ENCODE peak calls at places on chromosomes 6 and 20, in five cellular contexts. One of them, this sample, is unnamed.

GRCh38 chr6:63899550-63899949 is 263.9 kb downstream of the PHF3 start:
- DNase-seq in right lobe of liver: no peak
- DNase-seq in right atrium auricular region: no peak
- DNase-seq in fibroblast of villous mesenchyme: peak
- DNase-seq in hepatocyte: peak
- DNase-seq in this sample: peak

GRCh38 chr6:152142116-152142515 is 334.6 kb downstream of the ESR1 start:
- DNase-seq in fibroblast of villous mesenchyme: no peak
- DNase-seq in hepatocyte: no peak
- DNase-seq in right atrium auricular region: no peak
- DNase-seq in right lobe of liver: no peak
- DNase-seq in this sample: peak

GRCh38 chr6:113190170-113190569 is 667.0 kb upstream of the MARCKS start:
- DNase-seq in fibroblast of villous mesenchyme: no peak
- DNase-seq in hepatocyte: no peak
- DNase-seq in right atrium auricular region: no peak
- DNase-seq in right lobe of liver: no peak
- DNase-seq in this sample: no peak

GRCh38 chr6:16903470-16903869 is 142.2 kb upstream of the ATXN1 start:
- DNase-seq in fibroblast of villous mesenchyme: peak
- DNase-seq in hepatocyte: no peak
- DNase-seq in right lobe of liver: no peak
- DNase-seq in right atrium auricular region: no peak
- DNase-seq in this sample: peak

GRCh38 chr20:5590899-5591298 is 159.3 kb upstream of the SHLD1 start:
- DNase-seq in right atrium auricular region: no peak
- DNase-seq in hepatocyte: no peak
- DNase-seq in fibroblast of villous mesenchyme: no peak
- DNase-seq in right lobe of liver: no peak
- DNase-seq in this sample: no peak

GRCh38 chr6:11425431-11425871 is 112.1 kb upstream of the TMEM170B start:
- DNase-seq in hepatocyte: no peak
- DNase-seq in right lobe of liver: no peak
- DNase-seq in right atrium auricular region: no peak
- DNase-seq in fibroblast of villous mesenchyme: no peak
- DNase-seq in this sample: no peak

GRCh38 chr6:152952866-152953509 is 29.9 kb downstream of the FBXO5 start:
- DNase-seq in right atrium auricular region: no peak
- DNase-seq in right lobe of liver: no peak
- DNase-seq in hepatocyte: peak
- DNase-seq in fibroblast of villous mesenchyme: peak
- DNase-seq in this sample: peak

GRCh38 chr6:116399287-116399686 is 28.5 kb downstream of the DSE start:
- DNase-seq in right lobe of liver: no peak
- DNase-seq in right atrium auricular region: no peak
- DNase-seq in fibroblast of villous mesenchyme: no peak
- DNase-seq in hepatocyte: no peak
- DNase-seq in this sample: no peak

GRCh38 chr6:157510329-157511188 is 129.6 kb downstream of the ZDHHC14 start:
- DNase-seq in fibroblast of villous mesenchyme: no peak
- DNase-seq in right lobe of liver: no peak
- DNase-seq in right atrium auricular region: no peak
- DNase-seq in hepatocyte: no peak
- DNase-seq in this sample: no peak

GRCh38 chr20:2305946-2306345 is 10.1 kb downstream of the TGM3 start:
- DNase-seq in hepatocyte: peak
- DNase-seq in fibroblast of villous mesenchyme: no peak
- DNase-seq in right atrium auricular region: no peak
- DNase-seq in right lobe of liver: no peak
- DNase-seq in this sample: no peak

GRCh38 chr6:124869412-124869811 is 92.8 kb upstream of the RNF217 start:
- DNase-seq in right atrium auricular region: no peak
- DNase-seq in hepatocyte: no peak
- DNase-seq in fibroblast of villous mesenchyme: no peak
- DNase-seq in right lobe of liver: no peak
- DNase-seq in this sample: peak

GRCh38 chr20:41287327-41287726 is 30.2 kb downstream of the ZHX3 start:
- DNase-seq in right lobe of liver: no peak
- DNase-seq in fibroblast of villous mesenchyme: peak
- DNase-seq in right atrium auricular region: no peak
- DNase-seq in hepatocyte: no peak
- DNase-seq in this sample: peak

GRCh38 chr6:117870477-117871243 is 36.4 kb upstream of the SLC35F1 start:
- DNase-seq in right atrium auricular region: no peak
- DNase-seq in right lobe of liver: no peak
- DNase-seq in hepatocyte: no peak
- DNase-seq in fibroblast of villous mesenchyme: no peak
- DNase-seq in this sample: no peak

GRCh38 chr6:92777146-92777740 is 642.1 kb downstream of the EPHA7 start:
- DNase-seq in fibroblast of villous mesenchyme: peak
- DNase-seq in right lobe of liver: no peak
- DNase-seq in hepatocyte: peak
- DNase-seq in right atrium auricular region: no peak
- DNase-seq in this sample: peak

GRCh38 chr6:163490826-163491577 is 76.5 kb downstream of the QKI start:
- DNase-seq in fibroblast of villous mesenchyme: peak
- DNase-seq in right atrium auricular region: peak
- DNase-seq in right lobe of liver: peak
- DNase-seq in hepatocyte: peak
- DNase-seq in this sample: peak

GRCh38 chr6:170063431-170063830 is 227.4 kb downstream of the DLL1 start:
- DNase-seq in hepatocyte: no peak
- DNase-seq in fibroblast of villous mesenchyme: no peak
- DNase-seq in right atrium auricular region: peak
- DNase-seq in right lobe of liver: peak
- DNase-seq in this sample: no peak

GRCh38 chr20:9408422-9409300 is 105.7 kb upstream of the LAMP5 start:
- DNase-seq in right atrium auricular region: no peak
- DNase-seq in hepatocyte: no peak
- DNase-seq in fibroblast of villous mesenchyme: peak
- DNase-seq in right lobe of liver: no peak
- DNase-seq in this sample: peak

GRCh38 chr6:156912431-156912830 is 135.3 kb downstream of the ARID1B start:
- DNase-seq in right atrium auricular region: no peak
- DNase-seq in right lobe of liver: no peak
- DNase-seq in hepatocyte: no peak
- DNase-seq in fibroblast of villous mesenchyme: no peak
- DNase-seq in this sample: no peak

GRCh38 chr6:47352169-47352568 is 42.5 kb upstream of the TNFRSF21 start:
- DNase-seq in right lobe of liver: no peak
- DNase-seq in hepatocyte: no peak
- DNase-seq in fibroblast of villous mesenchyme: peak
- DNase-seq in right atrium auricular region: no peak
- DNase-seq in this sample: no peak

DNA sequence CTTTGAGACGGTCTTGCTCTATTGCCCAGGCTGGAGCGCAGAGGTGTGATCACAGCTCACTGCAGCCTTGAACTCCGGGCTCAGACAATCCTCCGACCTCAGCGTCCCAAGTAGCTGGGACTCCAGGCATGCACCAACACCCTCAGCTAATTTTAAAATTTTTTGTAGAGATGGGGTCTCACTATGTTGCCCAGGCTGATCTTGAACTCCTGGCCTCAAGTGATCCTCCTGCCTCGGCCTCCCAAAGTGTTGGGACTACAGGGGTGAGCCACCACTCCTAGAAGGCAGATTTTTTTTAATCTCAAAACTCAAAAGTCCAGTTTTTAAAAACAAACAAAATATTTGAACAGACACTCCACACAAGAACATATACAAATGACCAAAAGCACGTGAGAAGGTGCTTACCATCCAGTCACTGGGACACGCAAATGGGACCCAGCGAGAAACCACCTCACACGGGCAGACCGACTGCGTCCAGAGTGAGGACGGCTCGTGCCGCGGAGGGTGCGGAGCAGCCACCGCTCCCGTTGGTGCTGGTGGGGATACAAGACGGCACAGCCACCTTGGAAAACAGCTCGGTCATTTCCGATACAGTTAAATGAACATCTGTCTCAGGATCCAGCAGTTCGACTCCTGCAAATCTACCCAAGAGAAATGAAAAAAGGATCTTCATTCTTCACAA is 8.5 kb upstream of the HELZ2 start:
- DNase-seq in right lobe of liver: no peak
- DNase-seq in fibroblast of villous mesenchyme: no peak
- DNase-seq in hepatocyte: no peak
- DNase-seq in right atrium auricular region: no peak
- DNase-seq in this sample: no peak
- TF ChIP-seq CTCF in right lobe of liver: no peak
- TF ChIP-seq CTCF in fibroblast of villous mesenchyme: no peak
- TF ChIP-seq CTCF in hepatocyte: no peak
- TF ChIP-seq CTCF in right atrium auricular region: no peak
- TF ChIP-seq CTCF in this sample: no peak

GRCh38 chr6:134436950-134437349 is 119.0 kb upstream of the SGK1 start:
- DNase-seq in right lobe of liver: no peak
- DNase-seq in hepatocyte: no peak
- DNase-seq in right atrium auricular region: no peak
- DNase-seq in fibroblast of villous mesenchyme: peak
- DNase-seq in this sample: peak

GRCh38 chr6:134437376-134437775 is 119.5 kb upstream of the SGK1 start:
- DNase-seq in hepatocyte: no peak
- DNase-seq in right lobe of liver: no peak
- DNase-seq in right atrium auricular region: peak
- DNase-seq in fibroblast of villous mesenchyme: peak
- DNase-seq in this sample: no peak

GRCh38 chr6:134435814-134436280 is 117.9 kb upstream of the SGK1 start:
- DNase-seq in right atrium auricular region: no peak
- DNase-seq in fibroblast of villous mesenchyme: no peak
- DNase-seq in hepatocyte: no peak
- DNase-seq in right lobe of liver: no peak
- DNase-seq in this sample: no peak

GRCh38 chr6:134434019-134434949 is 116.4 kb upstream of the SGK1 start:
- DNase-seq in hepatocyte: no peak
- DNase-seq in right lobe of liver: no peak
- DNase-seq in fibroblast of villous mesenchyme: no peak
- DNase-seq in right atrium auricular region: no peak
- DNase-seq in this sample: no peak

DNA sequence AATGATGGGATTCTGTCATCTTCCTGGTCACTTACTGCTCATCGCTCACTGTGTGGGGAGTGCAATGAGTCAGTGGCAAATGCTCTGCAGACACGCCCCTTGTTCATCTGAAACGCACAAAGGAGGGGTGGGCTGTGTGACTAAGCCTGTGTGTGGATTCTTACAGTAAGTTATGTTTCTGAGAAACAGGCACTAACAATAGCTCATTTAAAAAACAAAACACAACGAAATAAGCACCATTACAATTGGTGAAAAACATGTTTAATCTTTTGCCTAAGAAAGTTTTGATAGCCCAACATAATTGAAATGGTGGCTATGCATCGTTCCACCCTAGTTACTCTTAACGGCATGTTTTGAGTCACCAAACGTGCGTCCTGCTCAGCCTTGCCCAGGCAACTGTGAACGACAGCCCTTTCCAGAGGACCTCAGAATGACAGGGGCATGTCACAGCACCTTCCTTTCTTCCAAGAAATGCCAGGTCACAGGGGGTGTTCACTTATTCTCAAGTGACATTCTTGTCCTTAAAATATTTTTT is 118.4 kb upstream of the SGK1 start:
- DNase-seq in right lobe of liver: no peak
- DNase-seq in right atrium auricular region: peak
- DNase-seq in hepatocyte: peak
- DNase-seq in fibroblast of villous mesenchyme: peak
- DNase-seq in this sample: peak
- H3K4me3 ChIP-seq in right lobe of liver: no peak
- H3K4me3 ChIP-seq in right atrium auricular region: no peak
- H3K4me3 ChIP-seq in hepatocyte: no peak
- H3K4me3 ChIP-seq in fibroblast of villous mesenchyme: peak
- H3K4me3 ChIP-seq in this sample: peak

GRCh38 chr6:6738922-6739717 is 150.6 kb downstream of the LY86 start:
- DNase-seq in right atrium auricular region: no peak
- DNase-seq in fibroblast of villous mesenchyme: no peak
- DNase-seq in right lobe of liver: no peak
- DNase-seq in hepatocyte: no peak
- DNase-seq in this sample: no peak

GRCh38 chr6:6742535-6742934 is 154.0 kb downstream of the LY86 start:
- DNase-seq in right lobe of liver: no peak
- DNase-seq in right atrium auricular region: no peak
- DNase-seq in fibroblast of villous mesenchyme: no peak
- DNase-seq in hepatocyte: no peak
- DNase-seq in this sample: no peak

GRCh38 chr6:6740595-6740994 is 152.1 kb downstream of the LY86 start:
- DNase-seq in hepatocyte: no peak
- DNase-seq in right lobe of liver: no peak
- DNase-seq in right atrium auricular region: no peak
- DNase-seq in fibroblast of villous mesenchyme: no peak
- DNase-seq in this sample: no peak

GRCh38 chr6:6738108-6738507 is 149.6 kb downstream of the LY86 start:
- DNase-seq in hepatocyte: no peak
- DNase-seq in right lobe of liver: no peak
- DNase-seq in fibroblast of villous mesenchyme: no peak
- DNase-seq in right atrium auricular region: no peak
- DNase-seq in this sample: no peak

DNA sequence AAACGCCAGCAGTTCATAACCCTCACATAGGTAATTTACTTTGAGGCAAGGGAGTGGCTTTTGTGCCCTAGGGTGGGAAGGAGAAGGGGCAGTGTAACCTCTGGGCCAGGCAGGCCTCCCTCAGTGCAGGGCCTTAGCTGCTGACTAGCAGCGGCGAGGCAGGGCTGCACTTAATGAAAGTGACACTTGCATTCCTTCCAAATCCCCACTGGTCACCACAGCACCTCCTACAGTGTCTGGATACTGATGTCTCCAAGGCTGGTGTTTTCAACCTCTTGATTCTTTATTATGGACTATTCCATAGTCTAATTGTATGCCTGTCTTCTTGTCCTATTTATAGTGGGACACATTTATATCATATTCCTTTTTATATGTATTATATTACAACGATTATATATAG is 152.7 kb downstream of the LY86 start:
- DNase-seq in fibroblast of villous mesenchyme: no peak
- DNase-seq in hepatocyte: no peak
- DNase-seq in right atrium auricular region: no peak
- DNase-seq in right lobe of liver: no peak
- DNase-seq in this sample: no peak
- TF ChIP-seq CTCF in fibroblast of villous mesenchyme: no peak
- TF ChIP-seq CTCF in hepatocyte: no peak
- TF ChIP-seq CTCF in right atrium auricular region: no peak
- TF ChIP-seq CTCF in right lobe of liver: no peak
- TF ChIP-seq CTCF in this sample: no peak

DNA sequence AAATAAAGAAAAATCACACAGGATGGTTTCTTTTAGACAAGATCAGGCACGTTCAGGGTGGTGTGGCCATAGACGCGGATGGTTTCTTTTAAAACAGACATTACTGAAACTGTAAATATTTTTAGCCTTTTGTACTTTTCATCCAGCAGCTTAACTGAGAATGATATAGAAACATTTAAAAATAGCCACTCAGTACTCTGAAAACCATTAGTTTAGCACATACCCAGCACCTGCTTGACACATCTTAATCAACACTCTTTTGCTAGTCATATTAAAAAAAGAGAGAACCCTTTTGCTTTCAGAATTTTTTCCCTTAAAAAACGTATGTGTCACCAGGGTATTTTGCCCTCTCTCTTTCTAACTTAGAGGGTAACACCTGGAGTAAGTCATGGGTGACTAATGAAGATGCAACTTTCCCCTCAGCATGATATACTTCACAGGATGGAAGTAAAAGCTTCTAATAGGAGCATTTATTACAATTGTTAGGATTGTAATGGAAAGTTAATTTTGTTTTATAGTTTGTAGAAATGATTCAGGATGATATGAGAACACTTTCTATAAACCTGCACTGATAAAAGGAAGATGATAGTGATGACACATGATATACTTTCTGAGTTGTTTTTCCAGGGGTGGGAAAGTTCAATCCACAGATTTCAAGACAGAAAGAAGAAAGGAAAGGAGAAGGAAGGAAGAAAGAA is 45.2 kb downstream of the BACH2 start:
- DNase-seq in right lobe of liver: no peak
- DNase-seq in hepatocyte: no peak
- DNase-seq in fibroblast of villous mesenchyme: no peak
- DNase-seq in right atrium auricular region: no peak
- DNase-seq in this sample: no peak
- H3K4me3 ChIP-seq in right lobe of liver: no peak
- H3K4me3 ChIP-seq in hepatocyte: no peak
- H3K4me3 ChIP-seq in fibroblast of villous mesenchyme: no peak
- H3K4me3 ChIP-seq in right atrium auricular region: no peak
- H3K4me3 ChIP-seq in this sample: no peak

This sample was measured in AG10803.